ENCODE peak calls at places on chromosomes 11 and 22, in eight cellular contexts. B is PC-9, G is astrocyte, V is neuronal stem cell, I is lower leg skin, N is A549, M is foreskin fibroblast, L is IMR-90. J is an unnamed sample.

GRCh38 chr11:86388198-86388597 is 13.5 kb downstream of the CCDC81 start:
- DNase-seq in B (no peak), G (no peak), V (no peak), I (no peak), N (no peak), M (no peak), L (no peak), J (no peak)

GRCh38 chr11:95937358-95937757 is 13.5 kb upstream of the MTMR2 start:
- DNase-seq in B (no peak), G (no peak), V (no peak), I (no peak), N (no peak), M (peak), L (no peak), J (no peak)

GRCh38 chr22:27874756-27875155 is 44.3 kb downstream of the PITPNB start:
- DNase-seq in B (no peak), G (no peak), V (no peak), I (no peak), N (no peak), M (no peak), L (no peak), J (no peak)

GRCh38 chr22:22327723-22328122 is 83.1 kb downstream of the VPREB1 start:
- DNase-seq in B (no peak), G (no peak), V (no peak), I (no peak), N (no peak), M (no peak), L (no peak), J (no peak)

GRCh38 chr11:59173080-59173963 is 1.4 kb downstream of the DTX4 start:
- DNase-seq in B (peak), G (peak), V (no peak), I (peak), N (no peak), M (peak), L (peak), J (no peak)

GRCh38 chr11:75667831-75668507 is 869 bp downstream of the MAP6 start:
- DNase-seq in B (no peak), G (peak), V (peak), I (no peak), N (peak), M (peak), L (peak), J (no peak)

GRCh38 chr11:79461144-79461543 is 20.3 kb upstream of the TENM4 start:
- DNase-seq in B (no peak), G (peak), V (peak), I (no peak), N (no peak), M (peak), L (peak), J (no peak)

GRCh38 chr22:48858856-48859255 is 968.8 kb downstream of the BRD1 start:
- DNase-seq in B (no peak), G (no peak), V (no peak), I (no peak), N (no peak), M (no peak), L (no peak), J (no peak)

GRCh38 chr11:126637800-126638175 is 282.3 kb downstream of the ST3GAL4 start:
- DNase-seq in B (no peak), G (peak), V (no peak), I (no peak), N (no peak), M (peak), L (peak), J (no peak)

GRCh38 chr22:35549338-35549737 is 8.7 kb downstream of the RASD2 start:
- DNase-seq in B (no peak), G (no peak), V (no peak), I (no peak), N (no peak), M (no peak), L (no peak), J (no peak)

GRCh38 chr11:117796456-117797428 is at the start of gene DSCAML1:
- DNase-seq in B (no peak), G (no peak), V (no peak), I (no peak), N (peak), M (peak), L (no peak), J (no peak)

GRCh38 chr11:102955624-102956023 is at the start of gene MMP13:
- DNase-seq in B (no peak), G (peak), V (no peak), I (no peak), N (no peak), M (no peak), L (no peak), J (no peak)

GRCh38 chr11:102946237-102946636 is 9.3 kb downstream of the MMP13 start:
- DNase-seq in B (no peak), G (no peak), V (no peak), I (no peak), N (no peak), M (no peak), L (no peak), J (no peak)

DNA sequence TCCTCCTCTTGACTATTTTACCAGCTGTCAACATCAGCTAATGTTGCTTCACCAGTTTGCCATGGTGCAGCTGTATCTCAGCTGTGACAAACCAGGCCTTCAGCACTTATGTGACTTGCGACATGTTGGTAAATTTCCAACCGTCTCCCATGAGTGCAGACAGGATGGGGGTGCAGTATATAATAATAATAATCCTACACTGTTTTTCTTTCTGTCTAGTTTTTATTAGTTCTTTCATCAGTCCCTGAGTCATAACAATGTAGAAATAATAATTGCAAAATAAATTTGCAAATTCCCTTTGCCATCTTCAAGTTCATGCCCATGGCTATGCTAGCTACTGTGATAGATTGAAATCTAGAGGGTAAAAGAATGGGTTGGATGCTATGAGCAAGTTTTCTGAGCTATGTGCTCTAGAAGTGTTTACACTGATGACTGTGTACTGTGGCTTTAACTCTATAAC is 4.9 kb downstream of the MMP13 start:
- DNase-seq in B (no peak), G (no peak), V (no peak), I (no peak), N (no peak), M (peak), L (peak), J (no peak)
- H3K4me3 ChIP-seq in B (no peak), G (no peak), V (no peak), I (no peak), N (no peak), M (no peak), L (no peak), J (no peak)

GRCh38 chr11:35618497-35619029 is 303 bp downstream of the FJX1 start:
- DNase-seq in B (peak), G (peak), V (peak), I (no peak), N (peak), M (peak), L (peak), J (no peak)
- H3K4me3 ChIP-seq in B (peak), G (peak), V (peak), I (peak), N (peak), M (peak), L (peak), J (peak)

GRCh38 chr11:67117176-67117575 is 1.9 kb upstream of the KDM2A start:
- DNase-seq in B (no peak), G (no peak), V (no peak), I (no peak), N (no peak), M (no peak), L (no peak), J (no peak)
- H3K4me3 ChIP-seq in B (no peak), G (no peak), V (no peak), I (no peak), N (no peak), M (no peak), L (no peak), J (no peak)

GRCh38 chr11:10538924-10539323 is 2.1 kb downstream of the RNF141 start:
- DNase-seq in B (no peak), G (no peak), V (no peak), I (no peak), N (no peak), M (no peak), L (no peak), J (no peak)

GRCh38 chr11:10537587-10537986 is 3.4 kb downstream of the RNF141 start:
- DNase-seq in B (no peak), G (no peak), V (no peak), I (no peak), N (no peak), M (no peak), L (no peak), J (no peak)

GRCh38 chr11:10540915-10541591 is at the start of gene RNF141:
- DNase-seq in B (peak), G (peak), V (peak), I (peak), N (peak), M (peak), L (peak), J (peak)

GRCh38 chr11:10540546-10540914 is 457 bp downstream of the RNF141 start:
- DNase-seq in B (no peak), G (peak), V (no peak), I (peak), N (no peak), M (peak), L (peak), J (no peak)

DNA sequence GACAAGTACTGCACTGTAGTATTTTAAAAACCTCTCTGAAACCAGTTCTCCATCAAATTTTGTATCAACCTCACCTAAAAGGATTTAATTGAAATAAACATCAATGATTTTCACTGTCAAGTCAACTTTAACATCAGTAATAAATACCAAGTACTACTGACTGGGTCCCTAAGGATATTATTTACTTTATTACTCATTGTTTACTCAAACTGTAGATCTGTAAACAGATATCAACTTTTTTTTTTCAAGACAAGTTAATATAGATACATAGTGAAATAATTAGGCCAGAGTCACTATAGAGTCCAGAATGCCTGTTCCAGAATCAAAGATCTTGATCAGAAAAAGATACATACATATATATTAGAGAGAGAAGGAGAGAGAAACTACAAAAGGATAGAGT is 1.6 kb downstream of the RNF141 start:
- DNase-seq in B (no peak), G (no peak), V (no peak), I (no peak), N (peak), M (no peak), L (no peak), J (no peak)
- H3K4me3 ChIP-seq in B (peak), G (no peak), V (no peak), I (no peak), N (no peak), M (peak), L (no peak), J (no peak)

J was measured in HFF-Myc.